ENCODE peak calls at places on chromosome 18, in four cellular contexts. A is WERI-Rb-1, W is pancreas, U is transverse colon. G is an unnamed sample.
A peak's percentile ranks its signal among the peaks of the same experiment; 100 is the strongest.

GRCh38 chr18:23386317-23386716 is 66.8 kb upstream of the RIOK3 start:
- DNase-seq in U (no peak), A (peak; percentile 22), W (no peak), G (no peak)

GRCh38 chr18:55513199-55513598 is 74.8 kb downstream of the TCF4 start:
- DNase-seq in W (no peak), A (no peak), U (no peak), G (no peak)

GRCh38 chr18:26865557-26865956 is at the start of gene AQP4:
- DNase-seq in A (peak; percentile 19), U (no peak), W (no peak), G (peak; percentile 77)

GRCh38 chr18:6731197-6731596 is 1.7 kb downstream of the ARHGAP28 start:
- DNase-seq in A (no peak), U (no peak), W (peak; percentile 38), G (no peak)

GRCh38 chr18:75735291-75735690 is 307.8 kb upstream of the SMIM21 start:
- DNase-seq in U (no peak), A (no peak), W (no peak), G (no peak)

GRCh38 chr18:13558790-13559189 is 167.6 kb downstream of the FAM210A start:
- DNase-seq in A (no peak), W (no peak), U (no peak), G (no peak)

GRCh38 chr18:49723648-49724180 is 89.6 kb downstream of the ACAA2 start:
- DNase-seq in A (no peak), W (no peak), U (peak; percentile 44), G (no peak)

GRCh38 chr18:76709659-76710645 is 112.4 kb upstream of the ZNF236 start:
- DNase-seq in U (peak; percentile 61), W (peak; percentile 59), A (peak; percentile 94), G (peak; percentile 45)

GRCh38 chr18:10169064-10169562 is 255.3 kb downstream of the VAPA start:
- DNase-seq in A (no peak), U (no peak), W (no peak), G (no peak)

GRCh38 chr18:55579471-55579870 is 8.5 kb downstream of the TCF4 start:
- DNase-seq in U (no peak), A (no peak), W (no peak), G (no peak)

GRCh38 chr18:2978626-2979025 is 34.3 kb downstream of the LPIN2 start:
- DNase-seq in U (no peak), A (no peak), W (no peak), G (no peak)

GRCh38 chr18:63979409-63979908 is 9.6 kb downstream of the SERPINB8 start:
- DNase-seq in W (peak; percentile 55), A (peak; percentile 56), U (peak; percentile 47), G (peak; percentile 67)

GRCh38 chr18:75433098-75433497 is 5.6 kb upstream of the SMIM21 start:
- DNase-seq in W (no peak), A (no peak), U (no peak), G (no peak)

GRCh38 chr18:55433688-55434087 is 154.3 kb downstream of the TCF4 start:
- DNase-seq in U (no peak), A (no peak), W (no peak), G (no peak)

GRCh38 chr18:48306838-48307237 is 102.3 kb downstream of the ZBTB7C start:
- DNase-seq in W (no peak), A (no peak), U (no peak), G (no peak)

GRCh38 chr18:79515331-79515730 is 119.6 kb downstream of the NFATC1 start:
- DNase-seq in W (no peak), A (peak; percentile 3), U (no peak), G (no peak)

GRCh38 chr18:64765908-64766307 is 617.0 kb upstream of the LINC00305 start:
- DNase-seq in W (no peak), U (no peak), A (no peak), G (no peak)

GRCh38 chr18:22977847-22978701 is 44.9 kb downstream of the RBBP8 start:
- DNase-seq in W (no peak), U (no peak), A (no peak), G (no peak)

GRCh38 chr18:54612237-54612636 is 21.2 kb downstream of the DYNAP start:
- DNase-seq in W (peak; percentile 22), A (no peak), U (no peak), G (no peak)

GRCh38 chr18:9000736-9001135 is 101.8 kb upstream of the NDUFV2 start:
- DNase-seq in U (no peak), W (no peak), A (no peak), G (no peak)

GRCh38 chr18:76493213-76494107 is 1.6 kb downstream of the ZNF516 start:
- DNase-seq in A (peak; percentile 44), U (no peak), W (no peak), G (no peak)

GRCh38 chr18:79916546-79917350 is 34.7 kb downstream of the SLC66A2 start:
- DNase-seq in U (peak; percentile 3), W (peak; percentile 8), A (no peak), G (no peak)

GRCh38 chr18:47779381-47779780 is 151.1 kb downstream of the SMAD2 start:
- DNase-seq in W (no peak), A (no peak), U (no peak), G (no peak)

GRCh38 chr18:54089749-54090459 is 134.6 kb downstream of the MBD2 start:
- DNase-seq in A (no peak), U (no peak), W (no peak), G (no peak)

DNA sequence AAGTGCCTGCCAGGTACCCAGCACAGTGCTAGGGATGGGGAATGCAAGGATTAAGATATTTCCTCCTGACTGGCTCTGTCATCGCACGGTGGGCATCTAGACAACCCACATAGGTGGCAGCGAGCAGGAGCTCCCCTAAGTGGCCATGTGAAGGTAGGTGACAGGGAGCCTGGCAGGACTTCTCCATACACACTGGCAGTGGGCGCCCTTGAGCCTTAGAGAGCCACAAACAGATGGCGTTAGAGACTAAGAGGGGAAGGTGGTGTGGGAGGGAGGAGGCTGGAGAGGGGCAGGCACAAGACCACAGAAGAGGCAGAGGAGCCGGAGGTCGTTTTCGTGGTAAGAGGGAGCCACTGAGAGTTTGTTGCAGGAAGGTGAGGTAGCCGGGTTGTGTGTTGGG is 15.2 kb downstream of the PRELID3A start:
- DNase-seq in U (no peak), A (peak; percentile 85), W (no peak), G (no peak)
- TF ChIP-seq CTCF in U (no peak), A (peak; percentile 89), W (no peak), G (no peak)

GRCh38 chr18:57802166-57802868 is 798 bp downstream of the ATP8B1 start:
- DNase-seq in W (peak; percentile 46), U (no peak), A (no peak), G (no peak)

GRCh38 chr18:57801379-57802165 is 1.5 kb downstream of the ATP8B1 start:
- DNase-seq in U (no peak), A (peak; percentile 33), W (peak; percentile 36), G (no peak)

GRCh38 chr18:57802869-57803118 is 321 bp downstream of the ATP8B1 start:
- DNase-seq in U (no peak), W (no peak), A (no peak), G (no peak)

GRCh38 chr18:57805117-57805516 is 2.0 kb upstream of the ATP8B1 start:
- DNase-seq in U (no peak), A (no peak), W (no peak), G (no peak)

GRCh38 chr18:57803119-57803969 is at the start of gene ATP8B1:
- DNase-seq in A (no peak), W (peak; percentile 99), U (peak; percentile 96), G (peak; percentile 95)
- H3K27me3 ChIP-seq in A (no peaks in the 10 kb centered on the region), W (no peaks in the 10 kb centered on the region), U (peaks cover 33% of the 10 kb centered on the region), G (no peaks in the 10 kb centered on the region)

GRCh38 chr18:14945286-14945685 is 197.3 kb downstream of the ANKRD30B start:
- DNase-seq in U (no peak), A (no peak), W (no peak), G (no peak)
- H3K9me3 ChIP-seq in U (no peaks in the 10 kb centered on the region), A (no peaks in the 10 kb centered on the region), W (no peaks in the 10 kb centered on the region), G (no peaks in the 10 kb centered on the region)

GRCh38 chr18:36769172-36769571 is 59.6 kb downstream of the TPGS2 start:
- DNase-seq in U (no peak), W (no peak), A (no peak), G (no peak)
- TF ChIP-seq CTCF in U (no peak), W (no peak), A (no peak), G (no peak)

GRCh38 chr18:44740000-44740399 is 59.3 kb downstream of the SETBP1 start:
- DNase-seq in W (peak; percentile 78), U (no peak), A (no peak), G (no peak)

GRCh38 chr18:44742741-44743311 is 62.1 kb downstream of the SETBP1 start:
- DNase-seq in U (no peak), A (peak; percentile 14), W (peak; percentile 40), G (no peak)

GRCh38 chr18:44742126-44742525 is 61.4 kb downstream of the SETBP1 start:
- DNase-seq in A (no peak), U (no peak), W (no peak), G (no peak)

GRCh38 chr18:44741070-44741469 is 60.4 kb downstream of the SETBP1 start:
- DNase-seq in A (no peak), U (no peak), W (no peak), G (no peak)

GRCh38 chr18:44741551-44741950 is 60.9 kb downstream of the SETBP1 start:
- DNase-seq in U (no peak), W (no peak), A (no peak), G (no peak)
- H3K27me3 ChIP-seq in U (no peaks in the 10 kb centered on the region), W (no peaks in the 10 kb centered on the region), A (no peaks in the 10 kb centered on the region), G (no peaks in the 10 kb centered on the region)

DNA sequence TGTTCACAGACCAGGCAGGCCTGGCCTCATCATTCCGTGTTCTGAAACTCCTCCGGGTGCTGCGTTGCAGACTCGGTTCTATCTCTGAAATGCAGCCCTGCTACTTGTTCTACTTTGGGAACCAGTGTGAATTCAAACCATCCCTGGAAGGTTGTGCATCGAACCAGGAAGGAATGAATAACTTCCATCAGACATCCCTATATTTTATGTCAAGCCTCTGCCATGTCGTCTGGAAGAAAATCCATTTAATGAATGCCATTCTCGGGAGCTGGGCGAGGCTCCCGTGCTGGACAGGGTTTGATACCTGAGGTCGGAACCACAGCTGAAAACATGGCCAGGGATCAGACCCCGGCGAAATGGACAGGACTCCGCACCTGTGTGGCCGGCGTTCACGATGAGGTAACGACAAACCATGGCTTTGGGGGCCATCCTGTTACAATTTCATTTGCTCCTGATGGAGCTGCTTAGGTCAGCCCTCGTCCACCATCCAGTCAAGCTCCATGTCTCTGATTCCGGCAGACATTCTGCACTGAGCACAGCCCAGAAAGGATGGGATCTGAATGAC is 821.6 kb downstream of the GALR1 start:
- DNase-seq in A (no peak), U (no peak), W (no peak), G (no peak)
- H3K9me3 ChIP-seq in A (peaks cover 9% of the 10 kb centered on the region), U (no peaks in the 10 kb centered on the region), W (no peaks in the 10 kb centered on the region), G (no peaks in the 10 kb centered on the region)